ENCODE peak calls at places on chromosomes 12 and 14, in five cellular contexts. N is IMR-90, Y is right cardiac atrium, P is uterus, B is left ventricle myocardium inferior. V is an unnamed sample. For H3K4me1, the result is how much of the 10 kb centered on the place peaks cover.

GRCh38 chr12:122064780-122065588 is 13.6 kb upstream of the MLXIP start:
- DNase-seq in Y (peak), N (peak), P (peak), B (peak), V (no peak)

GRCh38 chr14:56002316-56002715 is 115.9 kb upstream of the PELI2 start:
- DNase-seq in B (no peak), N (peak), P (no peak), Y (no peak), V (no peak)

GRCh38 chr14:68210729-68211299 is 391.2 kb downstream of the RAD51B start:
- DNase-seq in B (no peak), N (peak), P (no peak), Y (no peak), V (no peak)

GRCh38 chr12:77224346-77224745 is 159.0 kb upstream of the E2F7 start:
- DNase-seq in P (no peak), B (no peak), N (no peak), Y (no peak), V (no peak)

GRCh38 chr12:116937640-116938039 is 26.9 kb downstream of the FBXW8 start:
- DNase-seq in B (no peak), Y (no peak), N (no peak), P (peak), V (no peak)

GRCh38 chr12:19833775-19834501 is 394.6 kb downstream of the AEBP2 start:
- DNase-seq in B (no peak), Y (no peak), P (no peak), N (peak), V (no peak)

GRCh38 chr14:102419716-102420115 is 57.0 kb downstream of the TECPR2 start:
- DNase-seq in B (no peak), Y (no peak), P (no peak), N (no peak), V (no peak)

GRCh38 chr12:29073631-29074239 is 75.3 kb upstream of the FAR2 start:
- DNase-seq in Y (no peak), P (no peak), N (peak), B (no peak), V (no peak)

GRCh38 chr12:109910969-109911348 is 10.9 kb downstream of the TCHP start:
- DNase-seq in B (no peak), Y (peak), P (no peak), N (peak), V (peak)

GRCh38 chr12:19970826-19971225 is 397.5 kb upstream of the PDE3A start:
- DNase-seq in N (no peak), Y (no peak), B (no peak), P (no peak), V (no peak)

GRCh38 chr12:50505945-50506344 is 1.2 kb downstream of the DIP2B start:
- DNase-seq in B (no peak), N (no peak), Y (no peak), P (no peak), V (no peak)

GRCh38 chr12:112121780-112122565 is 3.4 kb upstream of the TRAFD1 start:
- DNase-seq in P (peak), B (peak), Y (peak), N (peak), V (peak)

GRCh38 chr14:63862163-63862562 is 9.4 kb downstream of the SYNE2 start:
- DNase-seq in B (no peak), P (no peak), Y (no peak), N (no peak), V (no peak)

GRCh38 chr12:102406033-102406584 is 74.3 kb downstream of the IGF1 start:
- DNase-seq in Y (no peak), N (peak), P (no peak), B (peak), V (peak)

GRCh38 chr14:73753043-73753886 is 39.1 kb upstream of the PNMA1 start:
- DNase-seq in B (peak), P (peak), N (no peak), Y (peak), V (no peak)

GRCh38 chr12:96889273-96889933 is 17.7 kb upstream of the NEDD1 start:
- DNase-seq in N (peak), Y (no peak), B (no peak), P (no peak), V (no peak)

GRCh38 chr12:121190523-121191031 is 19.4 kb upstream of the P2RX4 start:
- DNase-seq in N (peak), Y (no peak), B (no peak), P (no peak), V (no peak)

GRCh38 chr12:45216297-45216982 is 545 bp downstream of the ANO6 start:
- DNase-seq in Y (peak), B (peak), P (peak), N (peak), V (peak)

GRCh38 chr14:65074449-65075155 is 27.7 kb downstream of the MAX start:
- DNase-seq in Y (no peak), N (no peak), B (no peak), P (no peak), V (no peak)

GRCh38 chr14:36281309-36281708 is 39.1 kb downstream of the MBIP start:
- DNase-seq in B (no peak), Y (no peak), P (no peak), N (no peak), V (no peak)

GRCh38 chr12:507261-507853 is 47.6 kb downstream of the B4GALNT3 start:
- DNase-seq in P (no peak), B (no peak), N (no peak), Y (no peak), V (no peak)

GRCh38 chr12:93089805-93090569 is 160.9 kb upstream of the EEA1 start:
- DNase-seq in N (peak), P (no peak), B (no peak), Y (no peak), V (no peak)

GRCh38 chr14:54177861-54178591 is 218.8 kb upstream of the CDKN3 start:
- DNase-seq in P (no peak), N (peak), Y (no peak), B (no peak), V (no peak)

GRCh38 chr12:53623986-53624385 is 2.2 kb downstream of the ATF7 start:
- DNase-seq in Y (no peak), N (peak), B (no peak), P (peak), V (no peak)
- H3K4me1 ChIP-seq in Y (under half), N (under half), B (half or more), P (under half), V (under half)

GRCh38 chr14:105166571-105167302 is 1.8 kb downstream of the JAG2 start:
- DNase-seq in B (no peak), Y (no peak), N (no peak), P (no peak), V (no peak)
- H3K4me3 ChIP-seq in B (peak), Y (no peak), N (no peak), P (no peak), V (peak)

GRCh38 chr14:81776531-81776930 is 242.9 kb upstream of the SEL1L start:
- DNase-seq in N (no peak), Y (no peak), B (no peak), P (no peak), V (no peak)
- H3K27ac ChIP-seq in N (no peak), Y (no peak), B (no peak), P (no peak), V (no peak)

GRCh38 chr12:124276337-124276736 is 18.6 kb upstream of the RFLNA start:
- DNase-seq in B (no peak), N (no peak), Y (no peak), P (no peak), V (no peak)

GRCh38 chr12:124267205-124267778 is 27.6 kb upstream of the RFLNA start:
- DNase-seq in Y (no peak), N (no peak), P (no peak), B (no peak), V (no peak)

GRCh38 chr12:124264879-124265278 is 30.0 kb upstream of the RFLNA start:
- DNase-seq in B (no peak), N (no peak), P (no peak), Y (no peak), V (no peak)

GRCh38 chr12:124273630-124274029 is 21.3 kb upstream of the RFLNA start:
- DNase-seq in B (no peak), N (peak), Y (no peak), P (no peak), V (no peak)

GRCh38 chr12:124270671-124271070 is 24.2 kb upstream of the RFLNA start:
- DNase-seq in P (no peak), N (no peak), Y (no peak), B (no peak), V (no peak)
- H3K4me1 ChIP-seq in P (under half), N (under half), Y (under half), B (under half), V (under half)

V was measured in lower lobe of right lung.